ENCODE peak calls at places on chromosomes 3 and 15, in four cellular contexts. O is K562, I is HepG2, H is GM12878. J is an unnamed sample.

GRCh38 chr15:31399544-31400171 is 73.0 kb downstream of the KLF13 start:
- DNase-seq in O (no peak), I (no peak), H (no peak), J (no peak)

GRCh38 chr15:88542342-88542733 is 4.1 kb downstream of the DET1 start:
- DNase-seq in O (peak; percentile 37), I (no peak), H (no peak), J (no peak)

GRCh38 chr3:73029321-73029796 is 32.1 kb upstream of the EBLN2 start:
- DNase-seq in O (no peak), I (peak; percentile 53), H (no peak), J (no peak)

GRCh38 chr3:128573707-128574162 is 76.9 kb downstream of the RPN1 start:
- DNase-seq in O (peak; percentile 37), I (no peak), H (no peak), J (no peak)

GRCh38 chr15:77975332-77976119 is 102.0 kb downstream of the TBC1D2B start:
- DNase-seq in O (no peak), I (no peak), H (no peak), J (no peak)

GRCh38 chr15:69390575-69390974 is 23.6 kb upstream of the KIF23 start:
- DNase-seq in O (no peak), I (no peak), H (no peak), J (no peak)

GRCh38 chr15:48962662-48963523 is 826 bp downstream of the SHC4 start:
- DNase-seq in O (no peak), I (no peak), H (no peak), J (peak; percentile 11)

GRCh38 chr15:27853624-27854455 is 245.3 kb downstream of the OCA2 start:
- DNase-seq in O (no peak), I (no peak), H (no peak), J (no peak)

GRCh38 chr15:29043731-29044485 is 158.1 kb downstream of the APBA2 start:
- DNase-seq in O (no peak), I (no peak), H (no peak), J (no peak)

GRCh38 chr15:92693922-92694331 is 38.4 kb upstream of the FAM174B start:
- DNase-seq in O (peak; percentile 24), I (peak; percentile 50), H (no peak), J (peak; percentile 74)

GRCh38 chr3:122941233-122942206 is 86.0 kb downstream of the SEMA5B start:
- DNase-seq in O (no peak), I (no peak), H (no peak), J (no peak)

GRCh38 chr3:71520186-71521020 is 63.1 kb downstream of the FOXP1 start:
- DNase-seq in O (no peak), I (no peak), H (no peak), J (no peak)

GRCh38 chr3:81910244-81910852 is 148.9 kb upstream of the GBE1 start:
- DNase-seq in O (peak; percentile 34), I (peak; percentile 46), H (peak; percentile 21), J (peak; percentile 31)

GRCh38 chr3:25007974-25008658 is 419.9 kb upstream of the RARB start:
- DNase-seq in O (no peak), I (no peak), H (peak; percentile 15), J (no peak)

GRCh38 chr3:124322309-124322880 is 330.5 kb upstream of the ROPN1 start:
- DNase-seq in O (no peak), I (no peak), H (no peak), J (no peak)

GRCh38 chr3:126509565-126510322 is 7.8 kb downstream of the UROC1 start:
- DNase-seq in O (no peak), I (no peak), H (no peak), J (no peak)

GRCh38 chr15:57866149-57866736 is 159.7 kb downstream of the POLR2M start:
- DNase-seq in O (peak; percentile 47), I (peak; percentile 56), H (no peak), J (peak; percentile 50)

GRCh38 chr3:12159227-12159601 is 502 bp upstream of the TIMP4 start:
- DNase-seq in O (no peak), I (no peak), H (no peak), J (no peak)

GRCh38 chr3:9316881-9317341 is 45.9 kb upstream of the THUMPD3 start:
- DNase-seq in O (no peak), I (no peak), H (no peak), J (no peak)

GRCh38 chr3:141795719-141796435 is 32.7 kb downstream of the GRK7 start:
- DNase-seq in O (no peak), I (no peak), H (no peak), J (no peak)

DNA sequence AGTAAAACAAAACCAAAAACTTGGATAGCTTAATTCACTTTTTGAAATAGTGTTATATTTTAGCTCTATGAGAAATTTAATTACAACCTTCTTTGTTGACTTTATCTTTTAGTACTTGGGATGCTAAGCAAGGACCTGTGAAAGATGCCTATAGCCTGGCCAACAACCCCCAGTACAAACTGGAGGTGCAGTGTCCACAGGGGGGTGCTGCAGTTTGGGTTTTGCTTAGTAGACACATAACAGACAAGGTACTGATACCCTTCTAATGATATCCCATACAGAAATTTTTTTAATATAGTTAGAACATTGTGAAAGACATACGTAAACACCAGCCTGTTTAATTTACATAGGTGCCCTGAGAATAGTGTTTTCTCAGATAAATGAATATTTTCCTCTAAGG is 35.3 kb downstream of the CAPN7 start:
- DNase-seq in O (peak; percentile 67), I (no peak), H (no peak), J (no peak)
- TF ChIP-seq FOXK2 in O (no peak), I (no peak), H (no peak), J (no peak)

GRCh38 chr3:64342940-64343691 is 117.8 kb upstream of the PRICKLE2 start:
- DNase-seq in O (no peak), I (peak; percentile 13), H (no peak), J (no peak)
- TF ChIP-seq FOXK2 in O (no peak), I (no peak), H (no peak), J (no peak)

DNA sequence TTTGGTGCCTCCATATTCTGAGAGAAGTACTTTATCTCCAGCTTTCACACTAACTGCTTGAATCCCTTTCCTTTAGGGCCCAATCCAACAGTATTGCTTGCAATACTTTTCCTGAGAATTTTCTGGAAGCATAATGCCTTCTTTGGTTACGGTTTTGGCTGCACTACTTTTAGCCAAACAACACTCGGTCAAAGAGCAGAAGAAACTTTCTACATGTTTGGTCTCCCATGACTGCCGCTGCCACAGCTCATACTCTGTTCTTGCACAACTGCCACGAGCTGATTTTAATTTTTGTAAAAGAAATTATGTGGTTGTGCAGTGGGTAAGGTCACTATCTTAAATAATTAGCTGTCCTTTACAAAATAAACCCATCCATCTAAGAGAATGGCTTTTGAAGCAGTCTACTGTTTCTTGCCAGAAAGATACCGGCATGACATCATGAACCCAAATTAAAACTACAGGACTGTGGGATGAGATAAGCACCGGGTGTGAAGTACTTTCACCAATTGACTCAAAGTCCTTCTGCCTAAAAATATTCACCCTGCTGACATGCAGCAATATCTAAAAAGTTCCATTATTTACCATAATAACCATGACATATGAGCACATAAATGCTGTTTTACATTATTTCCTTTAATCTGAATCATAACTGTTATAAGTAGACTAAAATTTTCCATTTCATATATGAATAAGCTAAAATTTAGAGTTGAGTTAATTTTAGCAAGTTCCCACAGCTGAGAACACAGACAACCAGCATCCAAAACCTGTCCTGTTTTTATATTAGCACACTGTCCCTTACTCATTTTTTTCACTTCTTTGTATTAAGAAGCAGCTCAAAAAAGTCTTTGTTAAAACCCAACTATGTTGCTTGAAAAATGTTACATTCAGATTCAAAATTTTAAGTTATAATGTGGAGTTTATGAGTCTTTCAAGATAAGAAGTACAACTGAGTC is 1154.3 kb downstream of the EPHA3 start:
- DNase-seq in O (no peak), I (no peak), H (no peak), J (no peak)
- TF ChIP-seq FOXK2 in O (no peak), I (no peak), H (no peak), J (no peak)

GRCh38 chr3:145384307-145384706 is 776.7 kb downstream of the PLOD2 start:
- DNase-seq in O (no peak), I (no peak), H (no peak), J (no peak)

GRCh38 chr3:145383416-145383815 is 777.6 kb downstream of the PLOD2 start:
- DNase-seq in O (no peak), I (no peak), H (no peak), J (no peak)
- TF ChIP-seq FOXK2 in O (no peak), I (no peak), H (no peak), J (no peak)

GRCh38 chr15:82646250-82647044 is 716 bp downstream of the CPEB1 start:
- DNase-seq in O (peak; percentile 62), I (no peak), H (no peak), J (no peak)

GRCh38 chr15:82648257-82649103 is 1.3 kb upstream of the CPEB1 start:
- DNase-seq in O (no peak), I (no peak), H (no peak), J (no peak)

GRCh38 chr15:82649226-82649999 is 2.2 kb upstream of the CPEB1 start:
- DNase-seq in O (no peak), I (no peak), H (peak; percentile 33), J (no peak)

GRCh38 chr15:82647835-82648256 is 683 bp upstream of the CPEB1 start:
- DNase-seq in O (peak; percentile 93), I (no peak), H (no peak), J (peak; percentile 66)

DNA sequence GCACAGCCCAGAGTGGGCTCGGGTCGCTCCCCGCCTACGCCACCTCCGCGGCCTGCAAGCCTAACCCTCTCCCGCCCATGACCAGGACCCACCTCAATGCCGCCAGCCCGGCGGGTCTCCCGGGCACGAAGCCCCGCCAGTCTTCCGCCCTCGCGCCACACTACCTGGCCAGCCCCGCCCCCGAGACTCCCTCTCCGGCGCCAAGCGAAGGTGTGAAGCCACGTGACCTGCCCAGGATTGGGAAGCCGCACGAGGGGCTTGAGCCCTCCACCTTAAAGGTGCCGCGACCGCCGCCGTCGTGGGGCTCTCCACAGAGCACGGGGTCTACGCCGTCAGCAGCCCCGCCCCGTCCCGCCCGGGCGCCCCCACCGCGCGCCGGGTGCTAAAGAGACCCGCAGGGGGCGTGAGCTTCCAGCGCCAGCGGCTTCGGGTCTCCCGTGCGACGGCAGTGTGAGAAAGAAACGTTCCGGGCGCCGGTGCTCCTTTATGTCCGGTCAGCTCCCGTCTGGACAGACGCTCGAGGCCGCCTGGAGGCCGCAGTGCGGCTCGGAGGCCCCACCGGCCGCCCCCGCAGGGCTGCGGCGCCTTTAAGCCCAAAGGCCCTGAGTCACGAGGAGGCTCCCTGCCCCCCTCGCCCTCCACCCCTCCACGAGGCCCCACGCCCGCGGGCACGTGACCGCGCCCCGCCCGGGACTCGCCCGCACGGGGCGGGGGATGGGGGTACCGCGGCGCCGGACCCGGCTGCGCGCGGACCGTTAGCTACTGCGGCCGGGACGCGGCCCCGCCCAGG is at the start of gene CPEB1:
- DNase-seq in O (peak; percentile 93), I (no peak), H (no peak), J (peak; percentile 69)
- TF ChIP-seq FOXK2 in O (no peak), I (no peak), H (no peak), J (no peak)

GRCh38 chr15:39336926-39337325 is 244.0 kb upstream of the THBS1 start:
- DNase-seq in O (no peak), I (no peak), H (no peak), J (no peak)

GRCh38 chr15:39338251-39338650 is 242.6 kb upstream of the THBS1 start:
- DNase-seq in O (no peak), I (no peak), H (no peak), J (no peak)

GRCh38 chr15:39345176-39345575 is 235.7 kb upstream of the THBS1 start:
- DNase-seq in O (no peak), I (no peak), H (no peak), J (no peak)

GRCh38 chr15:39344662-39345141 is 236.2 kb upstream of the THBS1 start:
- DNase-seq in O (no peak), I (peak; percentile 48), H (no peak), J (no peak)

GRCh38 chr15:39341238-39341637 is 239.6 kb upstream of the THBS1 start:
- DNase-seq in O (no peak), I (no peak), H (no peak), J (no peak)
- TF ChIP-seq FOXK2 in O (no peak), I (no peak), H (no peak), J (no peak)

J was measured in HEK293T.